ENCODE peak calls at places on chromosomes 5 and 9, in four cellular contexts. Z is MCF 10A, I is PC-9, Y is activated B cell treated with CpG ODN at 0.5 μM for 24 hours. G is an unnamed sample.

GRCh38 chr5:124990723-124991122 is 244.3 kb upstream of the ZNF608 start:
- DNase-seq in Z (no peak), I (no peak), Y (no peak), G (no peak)

GRCh38 chr5:146706321-146706972 is 172.1 kb downstream of the PPP2R2B start:
- DNase-seq in Y (no peak), Z (no peak), I (no peak), G (no peak)

GRCh38 chr5:374631-375335 is 53.3 kb downstream of the AHRR start:
- DNase-seq in Z (no peak), I (no peak), Y (no peak), G (peak)

GRCh38 chr5:43141211-43141610 is 20.5 kb downstream of the ZNF131 start:
- DNase-seq in Y (no peak), I (no peak), Z (no peak), G (no peak)

GRCh38 chr5:3372289-3372688 is 223.3 kb upstream of the IRX1 start:
- DNase-seq in I (no peak), Z (no peak), Y (no peak), G (no peak)

GRCh38 chr5:66864240-66864884 is 268.2 kb downstream of the MAST4 start:
- DNase-seq in Z (peak), Y (no peak), I (peak), G (no peak)

GRCh38 chr5:138054863-138055558 is 22.1 kb upstream of the FAM13B start:
- DNase-seq in Y (no peak), I (no peak), Z (no peak), G (no peak)

GRCh38 chr9:6433405-6433804 is 20.4 kb downstream of the UHRF2 start:
- DNase-seq in Y (no peak), Z (peak), I (no peak), G (no peak)

GRCh38 chr9:95171001-95171400 is 146.5 kb downstream of the FANCC start:
- DNase-seq in Z (peak), Y (no peak), I (no peak), G (no peak)

GRCh38 chr5:127186657-127187056 is 103.9 kb upstream of the MEGF10 start:
- DNase-seq in Z (peak), Y (no peak), I (no peak), G (no peak)

GRCh38 chr9:21455320-21455719 is 15.1 kb downstream of the IFNA1 start:
- DNase-seq in I (no peak), Y (no peak), Z (peak), G (no peak)

GRCh38 chr5:158543539-158544387 is 556.0 kb downstream of the EBF1 start:
- DNase-seq in Z (peak), I (no peak), Y (no peak), G (no peak)

GRCh38 chr9:79489241-79490000 is 82.3 kb upstream of the TLE4 start:
- DNase-seq in I (no peak), Y (no peak), Z (peak), G (no peak)

GRCh38 chr5:43017438-43017820 is 22.7 kb downstream of the ANXA2R start:
- DNase-seq in Y (no peak), I (no peak), Z (no peak), G (no peak)

GRCh38 chr5:101429241-101429640 is 526.2 kb upstream of the ST8SIA4 start:
- DNase-seq in Z (no peak), Y (no peak), I (no peak), G (no peak)

GRCh38 chr5:97141031-97141430 is 1.4 kb downstream of the LIX1 start:
- DNase-seq in Y (no peak), Z (no peak), I (no peak), G (no peak)

GRCh38 chr9:136328622-136329041 is 1.3 kb downstream of the GPSM1 start:
- DNase-seq in Z (no peak), Y (no peak), I (no peak), G (no peak)

GRCh38 chr5:62791059-62791458 is 212.4 kb downstream of the LRRC70 start:
- DNase-seq in Z (peak), Y (no peak), I (no peak), G (no peak)

GRCh38 chr9:104351726-104352125 is 152.3 kb upstream of the OR13F1 start:
- DNase-seq in Y (no peak), I (no peak), Z (no peak), G (no peak)

GRCh38 chr5:147267082-147267832 is 32.4 kb downstream of the STK32A start:
- DNase-seq in Y (no peak), Z (no peak), I (no peak), G (no peak)

GRCh38 chr5:6525422-6525821 is 76.8 kb downstream of the UBE2QL1 start:
- DNase-seq in Z (no peak), Y (no peak), I (no peak), G (no peak)

GRCh38 chr9:99490736-99491135 is 268.7 kb downstream of the SEC61B start:
- DNase-seq in I (no peak), Z (no peak), Y (no peak), G (no peak)

GRCh38 chr9:18595597-18595996 is 121.6 kb downstream of the ADAMTSL1 start:
- DNase-seq in I (no peak), Y (no peak), Z (no peak), G (no peak)

GRCh38 chr9:80144856-80145255 is 573.1 kb downstream of the TLE4 start:
- DNase-seq in Y (no peak), Z (no peak), I (no peak), G (no peak)

GRCh38 chr5:151742870-151743294 is 15.5 kb downstream of the ATOX1 start:
- DNase-seq in I (no peak), Z (peak), Y (no peak), G (peak)

GRCh38 chr5:119287547-119288073 is 68.2 kb upstream of the TNFAIP8 start:
- DNase-seq in Y (no peak), Z (peak), I (peak), G (no peak)

GRCh38 chr5:33311893-33312292 is 128.9 kb upstream of the TARS1 start:
- DNase-seq in I (no peak), Z (peak), Y (no peak), G (no peak)

GRCh38 chr5:146751054-146751453 is 127.5 kb downstream of the PPP2R2B start:
- DNase-seq in I (no peak), Y (no peak), Z (no peak), G (no peak)

GRCh38 chr5:52799358-52799982 is 11.8 kb downstream of the ITGA1 start:
- DNase-seq in I (peak), Z (peak), Y (no peak), G (peak)

GRCh38 chr9:131500377-131500776 is 2.3 kb upstream of the POMT1 start:
- DNase-seq in I (no peak), Y (no peak), Z (no peak), G (no peak)

GRCh38 chr5:149959406-149960236 is 937 bp upstream of the SLC26A2 start:
- DNase-seq in Z (peak), Y (peak), I (peak), G (no peak)

GRCh38 chr5:10674096-10674495 is 86.9 kb downstream of the DAP start:
- DNase-seq in Y (no peak), I (no peak), Z (no peak), G (no peak)

GRCh38 chr5:109953821-109954220 is 264.1 kb downstream of the MAN2A1 start:
- DNase-seq in I (no peak), Z (no peak), Y (no peak), G (no peak)

DNA sequence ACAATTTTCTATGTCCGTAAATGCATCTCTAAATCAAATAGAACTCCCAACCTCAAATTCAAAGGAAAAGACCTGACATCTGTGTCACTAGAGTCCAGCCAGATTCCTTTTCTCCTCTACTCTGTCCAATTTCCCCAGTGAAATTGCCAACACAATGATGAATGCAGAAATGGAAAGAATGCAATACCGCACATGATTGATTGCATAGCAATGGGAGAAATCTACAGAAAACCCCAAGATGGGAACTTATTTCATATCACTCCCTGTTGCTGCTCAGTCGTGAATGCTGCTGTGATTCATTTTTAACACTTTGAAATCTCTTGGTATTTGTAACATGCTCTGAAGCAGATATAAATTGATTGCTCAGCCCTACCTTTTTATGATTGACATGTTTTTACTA is 355.1 kb upstream of the TUSC1 start:
- DNase-seq in Z (no peak), I (no peak), Y (no peak), G (no peak)
- TF ChIP-seq CTCF in Z (no peak), I (no peak), Y (no peak), G (no peak)

GRCh38 chr5:139494256-139494655 is 11.7 kb upstream of the STING1 start:
- DNase-seq in I (no peak), Y (no peak), Z (no peak), G (no peak)
- TF ChIP-seq CTCF in I (no peak), Y (no peak), Z (no peak), G (no peak)

GRCh38 chr5:94154672-94155071 is 413.3 kb upstream of the POU5F2 start:
- DNase-seq in Z (no peak), I (no peak), Y (no peak), G (no peak)

GRCh38 chr5:94159144-94159543 is 417.7 kb upstream of the POU5F2 start:
- DNase-seq in I (no peak), Z (peak), Y (no peak), G (no peak)

GRCh38 chr5:94153736-94154450 is 412.5 kb upstream of the POU5F2 start:
- DNase-seq in I (no peak), Y (no peak), Z (peak), G (no peak)

GRCh38 chr5:94157704-94158608 is 416.6 kb upstream of the POU5F2 start:
- DNase-seq in Y (no peak), Z (no peak), I (no peak), G (no peak)
- TF ChIP-seq CTCF in Y (no peak), Z (no peak), I (no peak), G (no peak)

DNA sequence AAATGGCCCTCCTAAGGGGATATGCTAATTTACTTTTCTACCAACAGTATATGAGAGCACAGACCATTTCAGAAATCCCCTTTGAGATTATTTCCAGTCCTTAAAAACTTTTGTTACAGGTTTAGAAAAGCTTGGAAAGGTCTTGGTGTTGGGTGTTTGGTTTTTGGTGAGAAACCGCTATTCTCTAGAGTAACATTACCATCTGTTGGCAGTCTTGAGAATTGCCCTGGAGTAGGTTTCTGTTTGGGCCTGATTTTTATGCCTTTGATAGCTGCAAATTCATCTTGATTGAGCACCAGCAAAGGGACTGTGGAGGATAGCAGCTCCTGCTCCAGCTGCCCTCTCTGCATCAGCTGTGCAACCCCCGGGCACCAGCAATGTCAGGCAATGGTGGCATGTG is 8.0 kb downstream of the NUDT2 start:
- DNase-seq in Z (no peak), I (no peak), Y (no peak), G (no peak)
- TF ChIP-seq CTCF in Z (peak), I (no peak), Y (no peak), G (peak)

GRCh38 chr9:71250626-71251025 is 129.2 kb upstream of the TRPM3 start:
- DNase-seq in Y (no peak), Z (no peak), I (no peak), G (no peak)

GRCh38 chr9:71253021-71253420 is 131.6 kb upstream of the TRPM3 start:
- DNase-seq in Y (no peak), Z (peak), I (no peak), G (no peak)

GRCh38 chr9:71254592-71255277 is 133.3 kb upstream of the TRPM3 start:
- DNase-seq in Y (no peak), Z (no peak), I (no peak), G (no peak)

GRCh38 chr9:71245651-71246050 is 124.2 kb upstream of the TRPM3 start:
- DNase-seq in I (no peak), Z (no peak), Y (no peak), G (no peak)

DNA sequence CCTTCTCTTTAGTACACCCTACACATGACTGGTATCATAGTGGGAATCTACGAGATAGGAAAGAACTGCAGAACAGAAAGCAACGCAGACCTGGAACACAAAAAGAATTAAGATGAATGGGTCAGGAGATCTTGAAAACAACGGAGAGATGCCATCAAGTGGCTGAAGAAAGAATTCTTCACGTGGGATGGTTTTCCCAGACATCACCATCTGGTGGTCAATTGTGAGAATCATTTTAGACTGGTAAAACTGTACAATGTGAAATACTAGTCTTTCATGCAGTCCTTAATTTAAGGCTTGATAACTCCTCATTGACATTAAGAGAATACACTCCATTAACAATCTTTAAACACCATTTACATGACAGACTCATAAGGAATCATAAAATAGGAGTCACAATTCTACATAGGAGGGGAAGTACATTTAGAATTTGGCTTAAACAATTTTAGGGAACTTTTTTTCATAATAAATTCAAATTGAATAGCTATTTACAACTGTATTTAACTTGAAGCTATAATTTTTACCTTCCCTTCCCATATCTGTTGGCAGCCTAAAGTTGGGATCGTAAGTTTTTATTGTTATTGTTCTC is 128.4 kb upstream of the TRPM3 start:
- DNase-seq in I (peak), Z (peak), Y (no peak), G (no peak)
- TF ChIP-seq CTCF in I (peak), Z (peak), Y (no peak), G (peak)

GRCh38 chr5:41043109-41043747 is 27.9 kb downstream of the MROH2B start:
- DNase-seq in I (no peak), Y (no peak), Z (no peak), G (no peak)
- TF ChIP-seq CTCF in I (no peak), Y (no peak), Z (no peak), G (no peak)

DNA sequence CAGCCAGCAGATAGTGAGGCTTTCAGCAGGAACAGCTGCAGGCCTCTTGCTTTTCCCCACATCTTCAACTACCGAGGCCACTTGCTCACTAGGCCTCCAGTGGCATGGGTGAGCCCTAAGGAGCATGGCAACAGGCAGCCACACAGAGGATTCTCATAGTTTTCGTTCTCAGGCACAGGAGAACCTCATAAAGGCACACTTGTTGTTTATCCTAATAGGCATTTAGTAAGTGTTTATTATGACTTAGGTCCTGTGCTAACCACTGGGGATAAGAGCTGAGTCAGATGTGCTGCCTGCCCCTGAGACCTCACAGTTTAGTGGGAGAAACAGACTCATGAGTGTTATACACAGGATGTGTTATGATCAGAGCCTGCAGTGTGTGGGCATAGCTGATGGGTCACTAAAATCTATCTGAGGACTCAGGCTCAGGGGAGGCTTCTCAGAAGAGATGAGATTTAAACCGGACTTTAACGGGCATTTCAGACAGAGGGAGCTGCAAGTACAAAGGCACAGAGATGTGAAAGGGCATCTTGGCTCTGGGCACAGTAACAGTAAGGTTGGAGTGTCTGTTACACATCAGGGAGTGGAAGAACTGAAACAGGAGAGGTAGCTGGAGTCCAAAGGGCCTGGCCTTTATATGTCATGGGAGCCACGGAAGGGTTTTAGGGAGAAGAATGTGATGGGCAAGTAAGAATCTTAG is 21.0 kb upstream of the HEMGN start:
- DNase-seq in I (no peak), Z (no peak), Y (no peak), G (no peak)
- TF ChIP-seq CTCF in I (no peak), Z (no peak), Y (no peak), G (no peak)